ENCODE peak calls at places on chromosomes 13 and 19, in eight cellular contexts. P, Y, Z, G, C, K, J and W are unnamed samples.

GRCh38 chr13:28705734-28706133 is 13.0 kb downstream of the SLC46A3 start:
- DNase-seq in P (no peak), Y (peak; percentile 83), Z (no peak), G (no peak), C (no peak), K (no peak), J (no peak), W (no peak)

GRCh38 chr13:24192036-24192810 is 31.7 kb downstream of the SPATA13 start:
- DNase-seq in P (no peak), Y (no peak), Z (no peak), G (no peak), C (no peak), K (no peak), J (no peak), W (no peak)

GRCh38 chr19:23956051-23956450 is 41.4 kb downstream of the ZNF726 start:
- DNase-seq in P (no peak), Y (no peak), Z (no peak), G (no peak), C (no peak), K (no peak), J (no peak), W (no peak)

GRCh38 chr19:29841559-29842367 is 30.0 kb downstream of the CCNE1 start:
- DNase-seq in P (no peak), Y (no peak), Z (no peak), G (peak; percentile 69), C (peak; percentile 21), K (peak; percentile 31), J (peak; percentile 71), W (no peak)

GRCh38 chr13:110714798-110715394 is 1.4 kb downstream of the ING1 start:
- DNase-seq in P (no peak), Y (no peak), Z (no peak), G (peak; percentile 90), C (peak; percentile 70), K (peak; percentile 69), J (peak; percentile 49), W (no peak)

GRCh38 chr19:6458695-6459355 is 767 bp downstream of the SLC25A23 start:
- DNase-seq in P (no peak), Y (no peak), Z (no peak), G (no peak), C (no peak), K (peak; percentile 67), J (no peak), W (no peak)

GRCh38 chr13:109680288-109680687 is 106.1 kb downstream of the IRS2 start:
- DNase-seq in P (no peak), Y (no peak), Z (no peak), G (no peak), C (no peak), K (no peak), J (no peak), W (no peak)

GRCh38 chr19:1270854-1271527 is 1.9 kb downstream of the CIRBP start:
- DNase-seq in P (no peak), Y (no peak), Z (no peak), G (no peak), C (no peak), K (no peak), J (no peak), W (no peak)

GRCh38 chr19:30340724-30341595 is 31.2 kb upstream of the ZNF536 start:
- DNase-seq in P (no peak), Y (peak; percentile 57), Z (peak; percentile 24), G (no peak), C (no peak), K (no peak), J (no peak), W (no peak)

GRCh38 chr19:35404879-35405622 is 34.2 kb downstream of the GPR42 start:
- DNase-seq in P (no peak), Y (peak; percentile 91), Z (peak; percentile 90), G (no peak), C (no peak), K (no peak), J (peak; percentile 82), W (peak; percentile 36)

GRCh38 chr19:12836529-12836863 is 1.8 kb upstream of the MAST1 start:
- DNase-seq in P (no peak), Y (no peak), Z (no peak), G (no peak), C (no peak), K (no peak), J (no peak), W (no peak)

GRCh38 chr13:96527497-96527896 is 437.6 kb downstream of the HS6ST3 start:
- DNase-seq in P (no peak), Y (no peak), Z (no peak), G (no peak), C (no peak), K (no peak), J (no peak), W (no peak)